ENCODE peak calls at places on chromosomes 12 and 14, in four cellular contexts. One of them, this sample, is unnamed.
A peak's percentile ranks its signal among the peaks of the same experiment; 100 is the strongest.

GRCh38 chr12:113190761-113191160 is 5.2 kb downstream of the RITA1 start:
- DNase-seq in neuronal stem cell: no peak
- DNase-seq in astrocyte: peak; percentile 45
- DNase-seq in fibroblast of villous mesenchyme: peak; percentile 60
- DNase-seq in this sample: no peak

GRCh38 chr12:25859976-25860375 is 98.5 kb upstream of the RASSF8 start:
- DNase-seq in astrocyte: no peak
- DNase-seq in neuronal stem cell: no peak
- DNase-seq in fibroblast of villous mesenchyme: no peak
- DNase-seq in this sample: no peak

GRCh38 chr14:69571879-69572633 is 2.6 kb downstream of the CCDC177 start:
- DNase-seq in astrocyte: no peak
- DNase-seq in neuronal stem cell: no peak
- DNase-seq in fibroblast of villous mesenchyme: no peak
- DNase-seq in this sample: no peak

GRCh38 chr14:53943751-53944083 is 12.9 kb downstream of the BMP4 start:
- DNase-seq in astrocyte: no peak
- DNase-seq in neuronal stem cell: no peak
- DNase-seq in fibroblast of villous mesenchyme: no peak
- DNase-seq in this sample: no peak

GRCh38 chr14:99754141-99755067 is 38.8 kb upstream of the EML1 start:
- DNase-seq in astrocyte: peak; percentile 39
- DNase-seq in neuronal stem cell: no peak
- DNase-seq in fibroblast of villous mesenchyme: no peak
- DNase-seq in this sample: no peak

GRCh38 chr14:64762044-64763034 is 58.1 kb downstream of the PLEKHG3 start:
- DNase-seq in neuronal stem cell: no peak
- DNase-seq in fibroblast of villous mesenchyme: peak; percentile 98
- DNase-seq in astrocyte: peak; percentile 92
- DNase-seq in this sample: no peak

GRCh38 chr12:131084341-131085011 is 130.8 kb downstream of the ADGRD1 start:
- DNase-seq in fibroblast of villous mesenchyme: no peak
- DNase-seq in neuronal stem cell: no peak
- DNase-seq in astrocyte: no peak
- DNase-seq in this sample: no peak

GRCh38 chr14:70045715-70046535 is 142.8 kb downstream of the SLC8A3 start:
- DNase-seq in fibroblast of villous mesenchyme: peak; percentile 38
- DNase-seq in astrocyte: peak; percentile 2
- DNase-seq in neuronal stem cell: peak; percentile 55
- DNase-seq in this sample: no peak

GRCh38 chr14:48937796-48938195 is 648.4 kb downstream of the RPS29 start:
- DNase-seq in neuronal stem cell: peak; percentile 12
- DNase-seq in astrocyte: peak; percentile 64
- DNase-seq in fibroblast of villous mesenchyme: no peak
- DNase-seq in this sample: peak; percentile 56

GRCh38 chr14:71438684-71439083 is 493.5 kb upstream of the RGS6 start:
- DNase-seq in neuronal stem cell: no peak
- DNase-seq in fibroblast of villous mesenchyme: no peak
- DNase-seq in astrocyte: peak; percentile 74
- DNase-seq in this sample: no peak

GRCh38 chr12:79680051-79680450 is 10.7 kb downstream of the PAWR start:
- DNase-seq in neuronal stem cell: no peak
- DNase-seq in fibroblast of villous mesenchyme: no peak
- DNase-seq in astrocyte: no peak
- DNase-seq in this sample: no peak

GRCh38 chr12:80100566-80100965 is 1.2 kb downstream of the OTOGL start:
- DNase-seq in fibroblast of villous mesenchyme: peak; percentile 16
- DNase-seq in astrocyte: peak; percentile 76
- DNase-seq in neuronal stem cell: no peak
- DNase-seq in this sample: no peak

GRCh38 chr14:70416322-70416716 is 571 bp downstream of the SYNJ2BP start:
- DNase-seq in neuronal stem cell: no peak
- DNase-seq in astrocyte: peak; percentile 2
- DNase-seq in fibroblast of villous mesenchyme: peak; percentile 5
- DNase-seq in this sample: no peak

GRCh38 chr12:11786638-11787365 is 137.3 kb downstream of the ETV6 start:
- DNase-seq in neuronal stem cell: no peak
- DNase-seq in fibroblast of villous mesenchyme: no peak
- DNase-seq in astrocyte: no peak
- DNase-seq in this sample: no peak

DNA sequence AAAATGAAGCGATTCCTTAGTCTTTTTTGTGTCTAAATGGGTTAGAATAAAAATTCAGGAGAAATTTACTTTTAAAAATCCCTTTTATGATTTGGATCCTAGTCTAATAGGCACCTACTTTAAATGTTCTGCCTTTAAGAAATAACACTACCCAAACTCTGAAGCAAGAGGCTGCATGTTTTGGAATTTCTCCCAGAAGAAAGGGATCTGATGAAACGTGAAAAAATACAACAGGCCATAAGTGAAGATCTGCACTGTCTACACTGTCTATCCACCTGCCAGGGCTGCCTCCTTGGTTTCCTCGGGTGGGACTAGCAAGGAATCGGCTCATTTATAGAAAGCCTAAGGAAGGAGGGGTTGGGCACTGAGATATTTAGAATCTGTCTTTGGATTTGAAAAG is 22.1 kb downstream of the ACVR1B start:
- DNase-seq in astrocyte: no peak
- DNase-seq in neuronal stem cell: no peak
- DNase-seq in fibroblast of villous mesenchyme: peak; percentile 67
- DNase-seq in this sample: no peak
- H3K4me3 ChIP-seq in astrocyte: no peak overlapping the region
- H3K4me3 ChIP-seq in neuronal stem cell: no peak overlapping the region
- H3K4me3 ChIP-seq in fibroblast of villous mesenchyme: no peak overlapping the region
- H3K4me3 ChIP-seq in this sample: no peak overlapping the region

DNA sequence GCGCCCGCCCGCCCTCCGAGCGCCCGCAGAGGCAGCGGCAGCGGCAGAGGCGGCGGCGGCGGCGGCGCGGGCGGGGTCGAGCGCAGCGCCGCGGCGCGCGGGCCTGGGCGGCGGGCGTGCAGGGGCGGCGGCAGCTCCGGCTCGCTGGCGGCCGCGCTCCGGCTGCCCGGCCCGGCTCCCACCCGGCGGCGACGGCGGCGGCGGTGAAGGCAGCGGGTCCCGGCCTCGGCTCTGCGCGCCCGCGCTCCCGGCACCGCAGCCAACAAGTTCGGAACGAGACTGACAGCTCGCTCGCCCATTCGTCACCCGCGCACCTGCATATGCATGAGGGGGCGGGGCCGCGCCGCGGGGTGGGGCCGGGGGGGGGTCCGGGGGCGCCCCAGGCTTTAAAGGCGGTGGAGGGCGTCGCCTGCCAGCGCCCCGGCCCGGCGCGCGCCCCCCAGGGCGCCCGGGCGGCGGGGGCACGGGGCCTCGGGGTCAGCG is at the start of gene JAG2:
- DNase-seq in fibroblast of villous mesenchyme: no peak
- DNase-seq in astrocyte: peak; percentile 19
- DNase-seq in neuronal stem cell: peak; percentile 27
- DNase-seq in this sample: no peak
- H3K4me3 ChIP-seq in fibroblast of villous mesenchyme: peak within 1 kb of the TSS; percentile 40
- H3K4me3 ChIP-seq in astrocyte: no peak within 1 kb of the TSS
- H3K4me3 ChIP-seq in neuronal stem cell: peak within 1 kb of the TSS; percentile 81
- H3K4me3 ChIP-seq in this sample: peak within 1 kb of the TSS; percentile 84

GRCh38 chr12:56373515-56373914 is 10.9 kb upstream of the APOF start:
- DNase-seq in astrocyte: no peak
- DNase-seq in fibroblast of villous mesenchyme: no peak
- DNase-seq in neuronal stem cell: no peak
- DNase-seq in this sample: no peak

GRCh38 chr12:56377310-56377988 is 14.8 kb upstream of the APOF start:
- DNase-seq in fibroblast of villous mesenchyme: peak; percentile 13
- DNase-seq in astrocyte: no peak
- DNase-seq in neuronal stem cell: no peak
- DNase-seq in this sample: no peak

GRCh38 chr12:56377989-56378316 is 15.3 kb upstream of the APOF start:
- DNase-seq in neuronal stem cell: no peak
- DNase-seq in fibroblast of villous mesenchyme: no peak
- DNase-seq in astrocyte: no peak
- DNase-seq in this sample: no peak

GRCh38 chr12:56374726-56375597 is 12.3 kb upstream of the APOF start:
- DNase-seq in astrocyte: no peak
- DNase-seq in neuronal stem cell: no peak
- DNase-seq in fibroblast of villous mesenchyme: peak; percentile 7
- DNase-seq in this sample: no peak

DNA sequence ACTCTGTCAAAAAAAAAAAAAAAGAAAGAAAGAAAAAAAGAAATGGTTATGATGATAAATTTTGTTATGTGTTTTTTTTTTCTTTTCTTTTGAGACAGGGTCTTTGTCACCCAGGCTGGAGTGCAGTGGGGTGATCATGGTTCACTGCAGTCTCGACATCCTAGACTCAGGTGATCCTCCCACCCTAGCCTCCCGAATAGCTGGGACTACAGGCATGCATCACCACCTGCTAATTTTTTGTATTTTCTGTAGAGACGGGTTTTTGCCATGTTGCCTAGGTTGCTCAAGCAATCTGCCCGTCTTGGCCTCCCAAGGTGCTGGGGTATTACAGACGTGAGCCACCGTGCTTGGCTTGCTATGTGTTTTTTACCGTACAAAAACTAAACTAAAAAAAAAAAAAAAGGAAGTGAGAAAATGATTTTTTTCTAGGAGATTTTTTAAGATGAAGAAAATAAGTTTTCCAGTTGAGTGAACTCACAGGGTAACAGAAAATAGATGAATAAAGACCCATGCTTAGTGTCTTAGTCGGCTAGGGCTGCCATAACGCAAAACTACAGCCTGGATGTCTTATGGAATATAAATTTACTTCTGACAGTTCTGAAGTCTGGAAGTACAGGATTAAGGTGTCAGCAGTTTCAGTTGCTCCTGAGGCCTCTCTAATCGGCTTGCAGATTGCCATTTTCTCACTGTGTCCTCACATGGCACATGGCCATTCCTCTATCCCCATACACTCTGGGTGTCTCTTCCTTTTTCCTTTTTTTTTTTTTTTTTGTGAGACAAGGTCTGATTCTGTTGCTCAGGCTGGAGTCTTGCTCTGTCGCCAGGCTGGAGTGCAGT is 13.2 kb upstream of the APOF start:
- DNase-seq in astrocyte: no peak
- DNase-seq in neuronal stem cell: no peak
- DNase-seq in fibroblast of villous mesenchyme: no peak
- DNase-seq in this sample: no peak
- H3K4me3 ChIP-seq in astrocyte: no peak overlapping the region
- H3K4me3 ChIP-seq in neuronal stem cell: no peak overlapping the region
- H3K4me3 ChIP-seq in fibroblast of villous mesenchyme: no peak overlapping the region
- H3K4me3 ChIP-seq in this sample: no peak overlapping the region

DNA sequence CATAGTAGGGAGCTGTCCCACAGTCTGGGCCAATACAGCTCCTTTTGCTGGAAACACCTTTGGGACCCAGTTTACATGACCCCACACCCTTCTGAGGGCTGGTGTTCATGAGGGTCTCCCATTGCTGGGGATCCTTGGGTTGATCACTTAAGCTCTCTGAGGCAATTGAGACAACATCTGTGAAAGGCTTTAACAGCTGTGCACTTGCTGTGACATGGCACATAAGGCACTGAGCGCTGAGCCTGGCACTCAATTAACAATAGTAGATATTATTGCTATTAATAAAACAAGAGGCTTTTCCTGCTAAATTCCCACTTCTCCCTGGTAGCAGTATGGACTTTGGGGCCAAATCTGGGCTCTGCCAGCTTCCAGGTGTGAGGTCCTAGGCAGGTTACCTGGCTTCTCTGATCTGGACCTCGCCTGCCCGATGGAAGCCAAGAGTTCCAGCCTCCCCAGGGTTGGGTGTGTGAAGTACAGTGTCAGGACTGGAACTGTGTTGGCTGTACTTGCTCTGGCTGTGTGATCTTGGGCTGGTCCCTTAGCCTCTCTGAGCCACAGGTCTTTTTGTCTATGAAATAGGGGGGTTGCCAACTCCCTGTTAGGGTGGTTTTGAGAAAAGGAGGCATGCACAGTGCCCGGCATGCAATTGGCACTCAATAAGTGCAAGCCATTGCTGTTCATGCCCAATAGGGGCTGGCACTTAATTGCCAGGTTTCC is 3.1 kb downstream of the SH2B3 start:
- DNase-seq in fibroblast of villous mesenchyme: no peak
- DNase-seq in neuronal stem cell: no peak
- DNase-seq in astrocyte: no peak
- DNase-seq in this sample: no peak
- H3K4me3 ChIP-seq in fibroblast of villous mesenchyme: peak overlapping the region; percentile 27
- H3K4me3 ChIP-seq in neuronal stem cell: no peak overlapping the region
- H3K4me3 ChIP-seq in astrocyte: peak overlapping the region; percentile 90
- H3K4me3 ChIP-seq in this sample: peak overlapping the region; percentile 92

This sample was measured in SK-N-MC.